ENCODE peak calls at places on chromosomes 13 and 19, in eight cellular contexts. One of them, this sample, is unnamed.

GRCh38 chr13:25371608-25372274 is at the start of gene ATP8A2:
- ATAC-seq in CD4-positive, alpha-beta T cell: no peak
- ATAC-seq in T-cell: peak; percentile 36
- ATAC-seq in left cardiac atrium: peak; percentile 22
- ATAC-seq in left lobe of liver: no peak
- ATAC-seq in body of pancreas: peak; percentile 9
- ATAC-seq in WTC11: peak; percentile 49
- ATAC-seq in mucosa of descending colon: no peak
- ATAC-seq in this sample: peak; percentile 40

GRCh38 chr13:39688699-39689405 is 33.4 kb downstream of the COG6 start:
- ATAC-seq in WTC11: no peak
- ATAC-seq in T-cell: peak; percentile 47
- ATAC-seq in CD4-positive, alpha-beta T cell: no peak
- ATAC-seq in body of pancreas: no peak
- ATAC-seq in left lobe of liver: no peak
- ATAC-seq in mucosa of descending colon: peak; percentile 51
- ATAC-seq in left cardiac atrium: peak; percentile 71
- ATAC-seq in this sample: no peak

GRCh38 chr19:10517760-10518443 is 655 bp upstream of the S1PR5 start:
- ATAC-seq in body of pancreas: no peak
- ATAC-seq in mucosa of descending colon: peak; percentile 13
- ATAC-seq in left lobe of liver: peak; percentile 47
- ATAC-seq in left cardiac atrium: peak; percentile 62
- ATAC-seq in T-cell: peak; percentile 25
- ATAC-seq in WTC11: peak; percentile 38
- ATAC-seq in CD4-positive, alpha-beta T cell: peak; percentile 52
- ATAC-seq in this sample: peak; percentile 65

GRCh38 chr13:77502104-77502720 is 33.3 kb upstream of the SCEL start:
- ATAC-seq in body of pancreas: no peak
- ATAC-seq in CD4-positive, alpha-beta T cell: no peak
- ATAC-seq in left lobe of liver: no peak
- ATAC-seq in T-cell: no peak
- ATAC-seq in left cardiac atrium: no peak
- ATAC-seq in mucosa of descending colon: no peak
- ATAC-seq in WTC11: no peak
- ATAC-seq in this sample: no peak

GRCh38 chr19:5571777-5572176 is 4.0 kb upstream of the TINCR start:
- ATAC-seq in CD4-positive, alpha-beta T cell: no peak
- ATAC-seq in left lobe of liver: no peak
- ATAC-seq in T-cell: no peak
- ATAC-seq in left cardiac atrium: no peak
- ATAC-seq in mucosa of descending colon: no peak
- ATAC-seq in body of pancreas: no peak
- ATAC-seq in WTC11: no peak
- ATAC-seq in this sample: no peak

GRCh38 chr13:46373623-46374022 is 13.4 kb downstream of the RUBCNL start:
- ATAC-seq in T-cell: no peak
- ATAC-seq in left cardiac atrium: no peak
- ATAC-seq in left lobe of liver: no peak
- ATAC-seq in CD4-positive, alpha-beta T cell: no peak
- ATAC-seq in WTC11: no peak
- ATAC-seq in body of pancreas: no peak
- ATAC-seq in mucosa of descending colon: peak; percentile 84
- ATAC-seq in this sample: no peak

GRCh38 chr19:44741258-44741731 is 7.2 kb upstream of the BCL3 start:
- ATAC-seq in body of pancreas: peak; percentile 7
- ATAC-seq in mucosa of descending colon: peak; percentile 30
- ATAC-seq in CD4-positive, alpha-beta T cell: peak; percentile 30
- ATAC-seq in left lobe of liver: peak; percentile 11
- ATAC-seq in T-cell: no peak
- ATAC-seq in left cardiac atrium: peak; percentile 0
- ATAC-seq in WTC11: no peak
- ATAC-seq in this sample: peak; percentile 7

GRCh38 chr19:46211201-46211881 is 18.2 kb upstream of the IGFL1 start:
- ATAC-seq in left lobe of liver: no peak
- ATAC-seq in T-cell: no peak
- ATAC-seq in mucosa of descending colon: no peak
- ATAC-seq in CD4-positive, alpha-beta T cell: no peak
- ATAC-seq in left cardiac atrium: peak; percentile 68
- ATAC-seq in WTC11: peak; percentile 97
- ATAC-seq in body of pancreas: peak; percentile 81
- ATAC-seq in this sample: peak; percentile 74

GRCh38 chr19:40091205-40092129 is 724 bp upstream of the ZNF780A start:
- ATAC-seq in mucosa of descending colon: peak; percentile 10
- ATAC-seq in left lobe of liver: peak; percentile 31
- ATAC-seq in body of pancreas: no peak
- ATAC-seq in T-cell: peak; percentile 2
- ATAC-seq in left cardiac atrium: no peak
- ATAC-seq in CD4-positive, alpha-beta T cell: no peak
- ATAC-seq in WTC11: no peak
- ATAC-seq in this sample: no peak

GRCh38 chr13:50167224-50167947 is 152.1 kb downstream of the KCNRG start:
- ATAC-seq in CD4-positive, alpha-beta T cell: no peak
- ATAC-seq in mucosa of descending colon: no peak
- ATAC-seq in left lobe of liver: no peak
- ATAC-seq in left cardiac atrium: no peak
- ATAC-seq in body of pancreas: no peak
- ATAC-seq in WTC11: no peak
- ATAC-seq in T-cell: no peak
- ATAC-seq in this sample: no peak

GRCh38 chr19:45071969-45072790 is 4.1 kb downstream of the ZNF296 start:
- ATAC-seq in T-cell: no peak
- ATAC-seq in WTC11: no peak
- ATAC-seq in body of pancreas: no peak
- ATAC-seq in left lobe of liver: no peak
- ATAC-seq in CD4-positive, alpha-beta T cell: no peak
- ATAC-seq in left cardiac atrium: no peak
- ATAC-seq in mucosa of descending colon: no peak
- ATAC-seq in this sample: no peak

GRCh38 chr13:61156753-61157152 is 258.9 kb downstream of the PCDH20 start:
- ATAC-seq in mucosa of descending colon: no peak
- ATAC-seq in T-cell: no peak
- ATAC-seq in left cardiac atrium: peak; percentile 72
- ATAC-seq in left lobe of liver: no peak
- ATAC-seq in CD4-positive, alpha-beta T cell: no peak
- ATAC-seq in WTC11: no peak
- ATAC-seq in body of pancreas: no peak
- ATAC-seq in this sample: no peak

GRCh38 chr19:44607049-44607448 is 6.3 kb upstream of the IGSF23 start:
- ATAC-seq in CD4-positive, alpha-beta T cell: no peak
- ATAC-seq in body of pancreas: peak; percentile 49
- ATAC-seq in mucosa of descending colon: peak; percentile 61
- ATAC-seq in left lobe of liver: peak; percentile 47
- ATAC-seq in T-cell: peak; percentile 73
- ATAC-seq in WTC11: no peak
- ATAC-seq in left cardiac atrium: peak; percentile 61
- ATAC-seq in this sample: no peak

GRCh38 chr19:6694147-6694815 is 24.3 kb upstream of the TNFSF14 start:
- ATAC-seq in WTC11: no peak
- ATAC-seq in CD4-positive, alpha-beta T cell: no peak
- ATAC-seq in mucosa of descending colon: no peak
- ATAC-seq in left cardiac atrium: peak; percentile 51
- ATAC-seq in left lobe of liver: peak; percentile 57
- ATAC-seq in body of pancreas: no peak
- ATAC-seq in T-cell: no peak
- ATAC-seq in this sample: no peak

GRCh38 chr13:21259571-21260455 is 83.4 kb downstream of the MRPL57 start:
- ATAC-seq in CD4-positive, alpha-beta T cell: no peak
- ATAC-seq in WTC11: no peak
- ATAC-seq in body of pancreas: no peak
- ATAC-seq in T-cell: no peak
- ATAC-seq in mucosa of descending colon: no peak
- ATAC-seq in left cardiac atrium: no peak
- ATAC-seq in left lobe of liver: no peak
- ATAC-seq in this sample: no peak

GRCh38 chr13:45068036-45069001 is 52.0 kb upstream of the GTF2F2 start:
- ATAC-seq in left cardiac atrium: no peak
- ATAC-seq in mucosa of descending colon: peak; percentile 62
- ATAC-seq in left lobe of liver: peak; percentile 21
- ATAC-seq in CD4-positive, alpha-beta T cell: no peak
- ATAC-seq in body of pancreas: no peak
- ATAC-seq in WTC11: no peak
- ATAC-seq in T-cell: no peak
- ATAC-seq in this sample: no peak

GRCh38 chr19:33365676-33366075 is 7.8 kb upstream of the CEBPG start:
- ATAC-seq in mucosa of descending colon: peak; percentile 81
- ATAC-seq in T-cell: no peak
- ATAC-seq in left lobe of liver: no peak
- ATAC-seq in CD4-positive, alpha-beta T cell: no peak
- ATAC-seq in WTC11: no peak
- ATAC-seq in left cardiac atrium: no peak
- ATAC-seq in body of pancreas: no peak
- ATAC-seq in this sample: no peak

This sample was measured in SK-N-SH treated with all-trans-retinoic acid at 6 μM for 48 hours.